ENCODE peak calls at places on chromosomes 2 and 18, in six cellular contexts. One of them, this sample, is unnamed.
A peak's percentile ranks its signal among the peaks of the same experiment; 100 is the strongest.

GRCh38 chr2:124805060-124805459 is 780.0 kb downstream of the CNTNAP5 start:
- DNase-seq in stomach: no peak
- DNase-seq in heart left ventricle: no peak
- DNase-seq in transverse colon: peak; percentile 14
- DNase-seq in adrenal gland: no peak
- DNase-seq in spleen: no peak
- DNase-seq in this sample: no peak

GRCh38 chr18:78528437-78529228 is 451.0 kb upstream of the SALL3 start:
- DNase-seq in stomach: no peak
- DNase-seq in heart left ventricle: no peak
- DNase-seq in transverse colon: no peak
- DNase-seq in adrenal gland: no peak
- DNase-seq in spleen: no peak
- DNase-seq in this sample: no peak

GRCh38 chr18:79567481-79568147 is 112.0 kb upstream of the CTDP1 start:
- DNase-seq in stomach: no peak
- DNase-seq in heart left ventricle: peak; percentile 63
- DNase-seq in transverse colon: no peak
- DNase-seq in adrenal gland: no peak
- DNase-seq in spleen: peak; percentile 53
- DNase-seq in this sample: no peak

GRCh38 chr2:113240150-113240914 is 38.4 kb downstream of the PAX8 start:
- DNase-seq in stomach: peak; percentile 92
- DNase-seq in heart left ventricle: peak; percentile 86
- DNase-seq in transverse colon: peak; percentile 70
- DNase-seq in adrenal gland: peak; percentile 97
- DNase-seq in spleen: peak; percentile 88
- DNase-seq in this sample: peak; percentile 87

GRCh38 chr2:20506281-20506685 is 59.4 kb downstream of the RHOB start:
- DNase-seq in stomach: no peak
- DNase-seq in heart left ventricle: no peak
- DNase-seq in transverse colon: no peak
- DNase-seq in adrenal gland: no peak
- DNase-seq in spleen: no peak
- DNase-seq in this sample: no peak

GRCh38 chr2:218437969-218438368 is 19.0 kb downstream of the VIL1 start:
- DNase-seq in stomach: no peak
- DNase-seq in heart left ventricle: no peak
- DNase-seq in transverse colon: no peak
- DNase-seq in adrenal gland: no peak
- DNase-seq in spleen: no peak
- DNase-seq in this sample: no peak

GRCh38 chr2:101946372-101946771 is 45.4 kb upstream of the IL1R2 start:
- DNase-seq in stomach: no peak
- DNase-seq in heart left ventricle: no peak
- DNase-seq in transverse colon: no peak
- DNase-seq in adrenal gland: no peak
- DNase-seq in spleen: no peak
- DNase-seq in this sample: no peak

GRCh38 chr18:46716827-46717226 is 40.0 kb downstream of the ST8SIA5 start:
- DNase-seq in stomach: no peak
- DNase-seq in heart left ventricle: no peak
- DNase-seq in transverse colon: no peak
- DNase-seq in adrenal gland: no peak
- DNase-seq in spleen: no peak
- DNase-seq in this sample: no peak

GRCh38 chr18:59835656-59836379 is 64.0 kb upstream of the PMAIP1 start:
- DNase-seq in stomach: no peak
- DNase-seq in heart left ventricle: no peak
- DNase-seq in transverse colon: no peak
- DNase-seq in adrenal gland: no peak
- DNase-seq in spleen: no peak
- DNase-seq in this sample: no peak

GRCh38 chr2:122007577-122007976 is 252.1 kb downstream of the TSN start:
- DNase-seq in stomach: no peak
- DNase-seq in heart left ventricle: peak; percentile 2
- DNase-seq in transverse colon: no peak
- DNase-seq in adrenal gland: no peak
- DNase-seq in spleen: no peak
- DNase-seq in this sample: no peak

GRCh38 chr2:181955010-181955409 is 30.6 kb upstream of the PPP1R1C start:
- DNase-seq in stomach: no peak
- DNase-seq in heart left ventricle: no peak
- DNase-seq in transverse colon: no peak
- DNase-seq in adrenal gland: no peak
- DNase-seq in spleen: no peak
- DNase-seq in this sample: no peak

GRCh38 chr2:6827516-6828298 is 38.0 kb downstream of the CMPK2 start:
- DNase-seq in stomach: no peak
- DNase-seq in heart left ventricle: no peak
- DNase-seq in transverse colon: no peak
- DNase-seq in adrenal gland: no peak
- DNase-seq in spleen: no peak
- DNase-seq in this sample: no peak

GRCh38 chr2:31828891-31829290 is 181.9 kb downstream of the MEMO1 start:
- DNase-seq in stomach: no peak
- DNase-seq in heart left ventricle: no peak
- DNase-seq in transverse colon: no peak
- DNase-seq in adrenal gland: no peak
- DNase-seq in spleen: no peak
- DNase-seq in this sample: no peak

GRCh38 chr2:10000541-10000940 is 42.8 kb upstream of the KLF11 start:
- DNase-seq in stomach: no peak
- DNase-seq in heart left ventricle: no peak
- DNase-seq in transverse colon: no peak
- DNase-seq in adrenal gland: no peak
- DNase-seq in spleen: no peak
- DNase-seq in this sample: no peak

GRCh38 chr2:95056461-95057459 is 31.3 kb downstream of the MAL start:
- DNase-seq in stomach: peak; percentile 17
- DNase-seq in heart left ventricle: no peak
- DNase-seq in transverse colon: no peak
- DNase-seq in adrenal gland: no peak
- DNase-seq in spleen: peak; percentile 47
- DNase-seq in this sample: no peak

DNA sequence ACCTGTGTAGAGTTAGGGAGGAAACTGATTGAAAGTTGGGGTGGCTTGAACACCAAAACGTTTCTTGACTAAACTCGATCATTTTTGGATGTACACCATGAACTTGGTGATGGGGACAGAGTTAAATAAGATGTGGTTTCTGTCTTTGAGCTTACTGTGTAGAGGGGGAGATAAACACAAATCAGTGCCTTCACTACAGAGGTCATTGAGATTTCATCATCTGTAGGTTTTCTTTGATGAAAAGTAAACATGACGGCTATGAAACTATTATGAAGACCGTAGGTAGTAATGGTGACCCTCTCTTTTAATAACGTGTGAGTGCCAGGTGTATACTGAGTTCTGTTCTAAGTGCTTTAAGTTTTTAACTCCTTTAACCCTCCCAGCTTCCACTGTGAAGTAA is 6.5 kb downstream of the LCLAT1 start:
- DNase-seq in stomach: no peak
- DNase-seq in heart left ventricle: no peak
- DNase-seq in transverse colon: no peak
- DNase-seq in adrenal gland: no peak
- DNase-seq in spleen: no peak
- DNase-seq in this sample: no peak
- TF ChIP-seq POLR2A in stomach: no peak
- TF ChIP-seq POLR2A in heart left ventricle: no peak
- TF ChIP-seq POLR2A in transverse colon: no peak
- TF ChIP-seq POLR2A in adrenal gland: no peak
- TF ChIP-seq POLR2A in spleen: no peak
- TF ChIP-seq POLR2A in this sample: no peak

DNA sequence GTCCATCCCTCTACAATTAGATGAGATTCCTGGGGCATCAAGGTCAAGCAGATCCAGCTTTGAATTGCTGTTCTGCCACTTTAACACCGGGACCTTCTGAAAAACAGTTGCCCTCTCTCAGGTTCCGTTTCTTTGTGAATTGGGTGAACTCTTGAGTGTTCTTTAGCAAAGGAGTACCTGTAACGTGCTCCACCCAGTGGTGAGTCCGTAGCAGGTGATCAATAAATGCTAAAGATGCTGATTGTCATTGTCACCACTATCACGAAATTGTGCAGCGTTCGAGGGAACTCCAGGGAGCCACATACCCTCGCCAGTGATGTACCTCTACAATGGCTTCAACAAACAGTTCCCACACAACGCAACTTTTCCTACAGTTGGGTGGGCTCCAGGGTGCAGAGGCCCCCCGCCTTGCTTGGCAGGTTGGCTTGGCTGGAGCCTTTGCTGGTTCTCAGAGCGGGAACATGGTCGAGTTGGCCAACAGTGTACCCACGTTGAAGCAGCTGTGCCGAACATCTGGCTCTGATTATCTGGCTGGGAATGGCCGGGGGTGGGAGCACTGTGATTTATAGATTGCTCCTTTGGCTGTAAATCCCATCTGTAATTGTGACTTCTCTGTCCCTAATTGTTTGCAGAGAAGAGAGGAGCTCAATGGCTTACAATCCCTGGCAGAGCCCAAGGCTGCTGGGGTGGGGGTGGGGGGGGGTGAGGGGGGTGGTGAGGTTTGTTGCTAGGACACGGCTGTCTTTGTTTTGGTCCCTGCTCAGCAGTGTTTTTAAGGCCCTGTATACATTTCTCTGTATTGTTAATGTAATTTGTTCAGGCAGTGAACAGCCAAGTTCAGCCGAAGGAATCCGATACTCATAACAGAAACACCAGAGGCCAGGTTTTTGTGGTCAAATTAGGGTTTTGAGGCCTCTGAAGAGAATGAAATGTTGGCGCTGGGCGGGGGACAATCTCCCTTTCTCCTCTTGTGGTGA is 82.2 kb downstream of the TCF7L1 start:
- DNase-seq in stomach: no peak
- DNase-seq in heart left ventricle: no peak
- DNase-seq in transverse colon: peak; percentile 12
- DNase-seq in adrenal gland: no peak
- DNase-seq in spleen: no peak
- DNase-seq in this sample: no peak
- H3K4me3 ChIP-seq in stomach: no peak overlapping the region
- H3K4me3 ChIP-seq in heart left ventricle: no peak overlapping the region
- H3K4me3 ChIP-seq in transverse colon: no peak overlapping the region
- H3K4me3 ChIP-seq in adrenal gland: no peak overlapping the region
- H3K4me3 ChIP-seq in spleen: no peak overlapping the region
- H3K4me3 ChIP-seq in this sample: no peak overlapping the region

DNA sequence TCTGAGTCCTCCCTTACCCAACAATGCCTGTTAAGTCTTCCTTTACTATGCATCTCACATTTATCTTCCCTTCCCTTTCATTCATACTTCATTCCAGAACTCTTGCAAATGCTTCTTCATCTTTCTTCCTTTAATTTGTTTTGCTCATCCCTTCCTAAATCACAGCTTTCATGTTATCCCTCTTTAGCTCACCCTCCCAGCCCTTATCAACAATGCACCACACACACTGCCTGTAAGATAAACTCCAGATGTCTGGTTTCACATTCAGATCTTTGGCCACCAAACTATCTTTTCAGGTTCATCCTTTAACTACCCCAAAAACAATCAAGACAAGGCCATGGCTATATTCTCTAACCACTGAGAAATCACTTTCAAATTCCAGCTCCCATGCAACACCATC is 3.4 kb downstream of the CCDC93 start:
- DNase-seq in stomach: no peak
- DNase-seq in heart left ventricle: no peak
- DNase-seq in transverse colon: no peak
- DNase-seq in adrenal gland: no peak
- DNase-seq in spleen: no peak
- DNase-seq in this sample: no peak
- H3K27me3 ChIP-seq in stomach: no peaks in the 10 kb centered on the region
- H3K27me3 ChIP-seq in heart left ventricle: no peaks in the 10 kb centered on the region
- H3K27me3 ChIP-seq in transverse colon: no peaks in the 10 kb centered on the region
- H3K27me3 ChIP-seq in adrenal gland: no peaks in the 10 kb centered on the region
- H3K27me3 ChIP-seq in spleen: no peaks in the 10 kb centered on the region
- H3K27me3 ChIP-seq in this sample: no peaks in the 10 kb centered on the region

GRCh38 chr2:207128867-207129266 is 36.9 kb downstream of the KLF7 start:
- DNase-seq in stomach: no peak
- DNase-seq in heart left ventricle: no peak
- DNase-seq in transverse colon: no peak
- DNase-seq in adrenal gland: no peak
- DNase-seq in spleen: no peak
- DNase-seq in this sample: no peak

GRCh38 chr2:207133493-207133861 is 32.3 kb downstream of the KLF7 start:
- DNase-seq in stomach: no peak
- DNase-seq in heart left ventricle: no peak
- DNase-seq in transverse colon: no peak
- DNase-seq in adrenal gland: no peak
- DNase-seq in spleen: no peak
- DNase-seq in this sample: no peak

GRCh38 chr2:207131634-207132418 is 33.9 kb downstream of the KLF7 start:
- DNase-seq in stomach: no peak
- DNase-seq in heart left ventricle: no peak
- DNase-seq in transverse colon: no peak
- DNase-seq in adrenal gland: no peak
- DNase-seq in spleen: no peak
- DNase-seq in this sample: no peak

GRCh38 chr2:207129821-207130220 is 35.9 kb downstream of the KLF7 start:
- DNase-seq in stomach: no peak
- DNase-seq in heart left ventricle: no peak
- DNase-seq in transverse colon: no peak
- DNase-seq in adrenal gland: no peak
- DNase-seq in spleen: no peak
- DNase-seq in this sample: no peak

GRCh38 chr2:207130958-207131521 is 34.7 kb downstream of the KLF7 start:
- DNase-seq in stomach: no peak
- DNase-seq in heart left ventricle: no peak
- DNase-seq in transverse colon: no peak
- DNase-seq in adrenal gland: no peak
- DNase-seq in spleen: no peak
- DNase-seq in this sample: no peak
- TF ChIP-seq POLR2A in stomach: no peak
- TF ChIP-seq POLR2A in heart left ventricle: no peak
- TF ChIP-seq POLR2A in transverse colon: no peak
- TF ChIP-seq POLR2A in adrenal gland: no peak
- TF ChIP-seq POLR2A in spleen: no peak
- TF ChIP-seq POLR2A in this sample: no peak

DNA sequence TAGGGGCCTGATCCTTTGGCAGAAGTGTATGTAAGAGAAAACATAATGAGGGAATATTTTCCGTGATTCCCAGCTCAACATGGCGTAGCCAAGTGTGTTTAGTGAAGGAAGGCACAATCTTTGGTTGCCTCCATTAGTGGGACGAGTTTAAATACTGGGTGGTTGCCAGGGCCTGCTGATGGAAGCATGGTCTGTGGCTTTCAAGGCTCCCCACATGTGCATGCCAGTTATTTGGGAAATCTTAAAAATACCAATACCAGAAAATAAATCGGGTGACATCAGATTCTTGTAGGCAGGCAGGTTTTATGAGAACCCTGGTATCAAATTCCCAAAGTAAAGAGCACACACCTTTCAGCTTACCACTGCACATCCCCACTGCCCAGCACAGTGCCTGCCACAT is 7.1 kb downstream of the MYL12A start:
- DNase-seq in stomach: no peak
- DNase-seq in heart left ventricle: no peak
- DNase-seq in transverse colon: no peak
- DNase-seq in adrenal gland: no peak
- DNase-seq in spleen: no peak
- DNase-seq in this sample: no peak
- H3K4me3 ChIP-seq in stomach: no peak overlapping the region
- H3K4me3 ChIP-seq in heart left ventricle: peak overlapping the region; percentile 94
- H3K4me3 ChIP-seq in transverse colon: no peak overlapping the region
- H3K4me3 ChIP-seq in adrenal gland: no peak overlapping the region
- H3K4me3 ChIP-seq in spleen: no peak overlapping the region
- H3K4me3 ChIP-seq in this sample: no peak overlapping the region

This sample was measured in gastrocnemius medialis.